ENCODE peak calls at places on chromosomes 16 and 17, in five cellular contexts. One of them, this sample, is unnamed.

GRCh38 chr16:87860553-87861299 is 8.6 kb downstream of the SLC7A5 start:
- DNase-seq in retina: peak
- DNase-seq in NCI-H2227 treated with DMSO at 0.1 percent for 48 hours: no peak
- DNase-seq in choroid plexus epithelial cell: peak
- DNase-seq in nucleus accumbens: no peak
- DNase-seq in this sample: no peak

GRCh38 chr17:42034059-42034458 is 14.2 kb downstream of the NKIRAS2 start:
- DNase-seq in retina: no peak
- DNase-seq in NCI-H2227 treated with DMSO at 0.1 percent for 48 hours: no peak
- DNase-seq in choroid plexus epithelial cell: no peak
- DNase-seq in nucleus accumbens: no peak
- DNase-seq in this sample: no peak

GRCh38 chr17:37067555-37068111 is 118.9 kb downstream of the AATF start:
- DNase-seq in retina: no peak
- DNase-seq in NCI-H2227 treated with DMSO at 0.1 percent for 48 hours: no peak
- DNase-seq in choroid plexus epithelial cell: peak
- DNase-seq in nucleus accumbens: no peak
- DNase-seq in this sample: no peak

GRCh38 chr17:36943250-36944220 is 5.2 kb upstream of the AATF start:
- DNase-seq in retina: peak
- DNase-seq in NCI-H2227 treated with DMSO at 0.1 percent for 48 hours: no peak
- DNase-seq in choroid plexus epithelial cell: no peak
- DNase-seq in nucleus accumbens: no peak
- DNase-seq in this sample: no peak

GRCh38 chr16:56262148-56262878 is 71.0 kb downstream of the GNAO1 start:
- DNase-seq in retina: no peak
- DNase-seq in NCI-H2227 treated with DMSO at 0.1 percent for 48 hours: no peak
- DNase-seq in choroid plexus epithelial cell: no peak
- DNase-seq in nucleus accumbens: no peak
- DNase-seq in this sample: no peak

GRCh38 chr17:71180801-71181385 is 939.9 kb upstream of the SOX9 start:
- DNase-seq in retina: no peak
- DNase-seq in NCI-H2227 treated with DMSO at 0.1 percent for 48 hours: peak
- DNase-seq in choroid plexus epithelial cell: peak
- DNase-seq in nucleus accumbens: no peak
- DNase-seq in this sample: no peak

GRCh38 chr16:57577691-57578224 is 35.3 kb downstream of the ADGRG5 start:
- DNase-seq in retina: no peak
- DNase-seq in NCI-H2227 treated with DMSO at 0.1 percent for 48 hours: no peak
- DNase-seq in choroid plexus epithelial cell: no peak
- DNase-seq in nucleus accumbens: no peak
- DNase-seq in this sample: no peak

GRCh38 chr16:49596119-49596518 is 222.5 kb downstream of the C16orf78 start:
- DNase-seq in retina: peak
- DNase-seq in NCI-H2227 treated with DMSO at 0.1 percent for 48 hours: peak
- DNase-seq in choroid plexus epithelial cell: peak
- DNase-seq in nucleus accumbens: no peak
- DNase-seq in this sample: peak

GRCh38 chr16:23699100-23699499 is 13.9 kb downstream of the ERN2 start:
- DNase-seq in retina: no peak
- DNase-seq in NCI-H2227 treated with DMSO at 0.1 percent for 48 hours: no peak
- DNase-seq in choroid plexus epithelial cell: no peak
- DNase-seq in nucleus accumbens: no peak
- DNase-seq in this sample: no peak

GRCh38 chr16:22008215-22009142 is 568 bp downstream of the MOSMO start:
- DNase-seq in retina: peak
- DNase-seq in NCI-H2227 treated with DMSO at 0.1 percent for 48 hours: no peak
- DNase-seq in choroid plexus epithelial cell: no peak
- DNase-seq in nucleus accumbens: no peak
- DNase-seq in this sample: peak

GRCh38 chr16:89049484-89050118 is 44.1 kb upstream of the ACSF3 start:
- DNase-seq in retina: peak
- DNase-seq in NCI-H2227 treated with DMSO at 0.1 percent for 48 hours: no peak
- DNase-seq in choroid plexus epithelial cell: peak
- DNase-seq in nucleus accumbens: no peak
- DNase-seq in this sample: no peak

GRCh38 chr17:19376799-19377198 is 1.5 kb upstream of the MAPK7 start:
- DNase-seq in retina: no peak
- DNase-seq in NCI-H2227 treated with DMSO at 0.1 percent for 48 hours: no peak
- DNase-seq in choroid plexus epithelial cell: no peak
- DNase-seq in nucleus accumbens: no peak
- DNase-seq in this sample: no peak

GRCh38 chr16:68843482-68844210 is at the start of gene TANGO6:
- DNase-seq in retina: peak
- DNase-seq in NCI-H2227 treated with DMSO at 0.1 percent for 48 hours: peak
- DNase-seq in choroid plexus epithelial cell: peak
- DNase-seq in nucleus accumbens: peak
- DNase-seq in this sample: peak

GRCh38 chr16:21663889-21664647 is at the start of gene OTOA:
- DNase-seq in retina: no peak
- DNase-seq in NCI-H2227 treated with DMSO at 0.1 percent for 48 hours: peak
- DNase-seq in choroid plexus epithelial cell: no peak
- DNase-seq in nucleus accumbens: no peak
- DNase-seq in this sample: no peak

GRCh38 chr17:43578699-43579569 is 32.8 kb upstream of the ETV4 start:
- DNase-seq in retina: peak
- DNase-seq in NCI-H2227 treated with DMSO at 0.1 percent for 48 hours: no peak
- DNase-seq in choroid plexus epithelial cell: peak
- DNase-seq in nucleus accumbens: no peak
- DNase-seq in this sample: no peak

GRCh38 chr17:694239-694638 is 20.4 kb downstream of the VPS53 start:
- DNase-seq in retina: no peak
- DNase-seq in NCI-H2227 treated with DMSO at 0.1 percent for 48 hours: no peak
- DNase-seq in choroid plexus epithelial cell: peak
- DNase-seq in nucleus accumbens: no peak
- DNase-seq in this sample: no peak

GRCh38 chr16:57736419-57737281 is 1.1 kb downstream of the KATNB1 start:
- DNase-seq in retina: peak
- DNase-seq in NCI-H2227 treated with DMSO at 0.1 percent for 48 hours: peak
- DNase-seq in choroid plexus epithelial cell: peak
- DNase-seq in nucleus accumbens: no peak
- DNase-seq in this sample: no peak

GRCh38 chr17:68944435-68945035 is 10.7 kb downstream of the ABCA8 start:
- DNase-seq in retina: no peak
- DNase-seq in NCI-H2227 treated with DMSO at 0.1 percent for 48 hours: no peak
- DNase-seq in choroid plexus epithelial cell: no peak
- DNase-seq in nucleus accumbens: no peak
- DNase-seq in this sample: no peak

GRCh38 chr17:3828852-3829232 is 17.2 kb downstream of the NCBP3 start:
- DNase-seq in retina: no peak
- DNase-seq in NCI-H2227 treated with DMSO at 0.1 percent for 48 hours: no peak
- DNase-seq in choroid plexus epithelial cell: no peak
- DNase-seq in nucleus accumbens: no peak
- DNase-seq in this sample: no peak

GRCh38 chr16:82612263-82612662 is 14.5 kb upstream of the CDH13 start:
- DNase-seq in retina: no peak
- DNase-seq in NCI-H2227 treated with DMSO at 0.1 percent for 48 hours: no peak
- DNase-seq in choroid plexus epithelial cell: no peak
- DNase-seq in nucleus accumbens: peak
- DNase-seq in this sample: no peak

GRCh38 chr16:46862555-46863447 is 21.4 kb upstream of the GPT2 start:
- DNase-seq in retina: no peak
- DNase-seq in NCI-H2227 treated with DMSO at 0.1 percent for 48 hours: no peak
- DNase-seq in choroid plexus epithelial cell: no peak
- DNase-seq in nucleus accumbens: no peak
- DNase-seq in this sample: no peak

GRCh38 chr16:89242795-89243200 is 25.3 kb downstream of the ZNF778 start:
- DNase-seq in retina: no peak
- DNase-seq in NCI-H2227 treated with DMSO at 0.1 percent for 48 hours: no peak
- DNase-seq in choroid plexus epithelial cell: no peak
- DNase-seq in nucleus accumbens: no peak
- DNase-seq in this sample: no peak

GRCh38 chr17:44941712-44942331 is 5.8 kb downstream of the KIF18B start:
- DNase-seq in retina: no peak
- DNase-seq in NCI-H2227 treated with DMSO at 0.1 percent for 48 hours: no peak
- DNase-seq in choroid plexus epithelial cell: no peak
- DNase-seq in nucleus accumbens: no peak
- DNase-seq in this sample: peak

GRCh38 chr17:373616-374225 is 21.1 kb upstream of the RPH3AL start:
- DNase-seq in retina: no peak
- DNase-seq in NCI-H2227 treated with DMSO at 0.1 percent for 48 hours: no peak
- DNase-seq in choroid plexus epithelial cell: no peak
- DNase-seq in nucleus accumbens: no peak
- DNase-seq in this sample: peak

GRCh38 chr16:58970775-58971174 is 236.7 kb upstream of the GOT2 start:
- DNase-seq in retina: no peak
- DNase-seq in NCI-H2227 treated with DMSO at 0.1 percent for 48 hours: no peak
- DNase-seq in choroid plexus epithelial cell: peak
- DNase-seq in nucleus accumbens: no peak
- DNase-seq in this sample: no peak

GRCh38 chr17:27466748-27467375 is 10.6 kb downstream of the KSR1 start:
- DNase-seq in retina: no peak
- DNase-seq in NCI-H2227 treated with DMSO at 0.1 percent for 48 hours: no peak
- DNase-seq in choroid plexus epithelial cell: no peak
- DNase-seq in nucleus accumbens: no peak
- DNase-seq in this sample: no peak

GRCh38 chr16:21262779-21263639 is 15.1 kb downstream of the CRYM start:
- DNase-seq in retina: no peak
- DNase-seq in NCI-H2227 treated with DMSO at 0.1 percent for 48 hours: no peak
- DNase-seq in choroid plexus epithelial cell: no peak
- DNase-seq in nucleus accumbens: no peak
- DNase-seq in this sample: no peak

GRCh38 chr17:63984206-63984605 is 11.5 kb upstream of the SCN4A start:
- DNase-seq in retina: no peak
- DNase-seq in NCI-H2227 treated with DMSO at 0.1 percent for 48 hours: no peak
- DNase-seq in choroid plexus epithelial cell: peak
- DNase-seq in nucleus accumbens: no peak
- DNase-seq in this sample: no peak